ENCODE peak calls at places on chromosome 3, in five cellular contexts. G is A549, F is IMR-90, B is astrocyte, H is glutamatergic neuron. W is an unnamed sample.

GRCh38 chr3:36714343-36714742 is 50.0 kb downstream of the DCLK3 start:
- DNase-seq in H (no peak), G (no peak), F (no peak), B (peak; percentile 30), W (no peak)

GRCh38 chr3:116423945-116424344 is 21.3 kb downstream of the LSAMP start:
- DNase-seq in G (no peak), F (peak; percentile 23), H (no peak), B (peak; percentile 27), W (no peak)

GRCh38 chr3:194905696-194906095 is 220.0 kb downstream of the FAM43A start:
- DNase-seq in G (no peak), F (peak; percentile 31), H (no peak), B (peak; percentile 76), W (peak; percentile 38)

GRCh38 chr3:154970796-154971195 is 109.3 kb upstream of the MME start:
- DNase-seq in B (peak; percentile 32), G (no peak), F (peak; percentile 95), H (no peak), W (peak; percentile 94)

GRCh38 chr3:149650828-149651227 is 7.0 kb downstream of the WWTR1 start:
- DNase-seq in H (no peak), B (no peak), F (no peak), G (no peak), W (no peak)

GRCh38 chr3:190721330-190721729 is 141.2 kb downstream of the GMNC start:
- DNase-seq in G (no peak), H (no peak), F (no peak), B (no peak), W (peak; percentile 50)

GRCh38 chr3:23438657-23439056 is 235.5 kb downstream of the UBE2E2 start:
- DNase-seq in B (no peak), G (no peak), F (no peak), H (no peak), W (no peak)

GRCh38 chr3:9339750-9340449 is 23.0 kb upstream of the THUMPD3 start:
- DNase-seq in H (no peak), B (no peak), G (no peak), F (peak; percentile 66), W (peak; percentile 31)

GRCh38 chr3:179760944-179761343 is 108.1 kb downstream of the USP13 start:
- DNase-seq in H (no peak), G (peak; percentile 33), F (peak; percentile 79), B (peak; percentile 61), W (peak; percentile 64)

DNA sequence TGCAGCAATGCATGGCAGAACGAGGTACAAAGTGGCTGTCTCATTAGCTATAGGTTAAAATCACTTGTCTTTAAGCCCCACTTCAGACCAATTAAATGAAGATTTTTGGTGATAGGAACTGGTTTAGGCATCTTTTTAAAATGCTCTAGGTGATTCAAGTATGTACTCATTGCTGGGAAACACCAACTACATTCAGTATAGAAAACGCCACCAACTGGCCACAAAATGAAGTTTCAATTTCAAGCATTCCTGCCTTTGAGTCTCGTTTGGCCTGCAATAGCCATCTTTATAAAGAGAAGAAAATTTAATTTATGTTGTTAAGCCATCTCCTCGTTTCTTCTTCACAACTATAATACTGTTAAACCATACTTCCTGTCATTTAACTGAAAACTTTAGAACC is 587.9 kb downstream of the GBE1 start:
- DNase-seq in F (no peak), B (no peak), G (peak; percentile 5), H (no peak), W (peak; percentile 8)
- TF ChIP-seq CTCF in F (no peak), B (no peak), G (no peak), H (peak; percentile 49), W (no peak)

GRCh38 chr3:87898971-87899370 is 159.8 kb downstream of the CGGBP1 start:
- DNase-seq in H (no peak), G (no peak), B (no peak), F (no peak), W (no peak)

GRCh38 chr3:87895983-87896382 is 162.8 kb downstream of the CGGBP1 start:
- DNase-seq in B (no peak), G (no peak), F (no peak), H (no peak), W (no peak)

GRCh38 chr3:87901141-87901540 is 157.7 kb downstream of the CGGBP1 start:
- DNase-seq in B (no peak), G (no peak), F (no peak), H (no peak), W (no peak)

DNA sequence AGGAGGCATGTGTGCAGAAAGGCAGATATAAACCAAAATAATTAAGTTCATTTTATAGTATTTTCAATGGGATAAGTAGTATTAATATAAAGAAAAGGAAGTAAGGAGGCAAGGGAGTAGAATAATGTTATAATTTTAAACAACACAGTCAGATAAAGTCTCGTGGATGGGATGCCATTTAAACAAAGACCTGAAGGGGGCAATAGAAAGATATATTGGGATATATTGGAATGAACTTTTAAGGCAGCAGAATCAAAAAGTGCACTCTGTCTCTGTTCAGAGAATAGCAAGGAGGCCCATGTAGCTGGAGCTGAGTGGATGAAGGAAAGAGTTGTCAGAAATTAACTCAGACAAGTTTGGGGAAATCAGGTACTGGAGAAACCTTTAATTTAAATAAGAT is 158.7 kb downstream of the CGGBP1 start:
- DNase-seq in F (no peak), G (no peak), B (no peak), H (no peak), W (no peak)
- TF ChIP-seq CTCF in F (peak; percentile 24), G (no peak), B (no peak), H (peak; percentile 15), W (no peak)

GRCh38 chr3:71926242-71926560 is 141.3 kb upstream of the PROK2 start:
- DNase-seq in H (no peak), B (no peak), G (peak; percentile 26), F (peak; percentile 2), W (peak; percentile 71)
- TF ChIP-seq CTCF in H (no peak), B (peak; percentile 20), G (peak; percentile 30), F (peak; percentile 3), W (peak; percentile 78)

GRCh38 chr3:157159037-157159761 is 748 bp downstream of the CCNL1 start:
- DNase-seq in G (peak; percentile 67), B (peak; percentile 36), F (peak; percentile 37), H (peak; percentile 79), W (peak; percentile 84)
- TF ChIP-seq CTCF in G (no peak), B (no peak), F (no peak), H (no peak), W (peak; percentile 15)

GRCh38 chr3:15246186-15246585 is 40.1 kb downstream of the CAPN7 start:
- DNase-seq in G (no peak), F (no peak), B (no peak), H (no peak), W (no peak)

GRCh38 chr3:15243822-15244482 is 37.9 kb downstream of the CAPN7 start:
- DNase-seq in G (no peak), F (no peak), H (no peak), B (no peak), W (no peak)

GRCh38 chr3:15241341-15241740 is 35.3 kb downstream of the CAPN7 start:
- DNase-seq in H (peak; percentile 60), F (no peak), B (no peak), G (peak; percentile 32), W (peak; percentile 24)
- TF ChIP-seq CTCF in H (peak; percentile 26), F (peak; percentile 21), B (peak; percentile 14), G (peak; percentile 23), W (no peak)

GRCh38 chr3:159114582-159114981 is 312.7 kb downstream of the MFSD1 start:
- DNase-seq in B (no peak), H (no peak), G (no peak), F (no peak), W (no peak)

GRCh38 chr3:159113476-159113875 is 311.6 kb downstream of the MFSD1 start:
- DNase-seq in B (no peak), H (no peak), F (no peak), G (no peak), W (no peak)

GRCh38 chr3:159112724-159113123 is 310.9 kb downstream of the MFSD1 start:
- DNase-seq in F (no peak), B (no peak), G (no peak), H (no peak), W (no peak)
- TF ChIP-seq CTCF in F (no peak), B (no peak), G (no peak), H (no peak), W (no peak)

DNA sequence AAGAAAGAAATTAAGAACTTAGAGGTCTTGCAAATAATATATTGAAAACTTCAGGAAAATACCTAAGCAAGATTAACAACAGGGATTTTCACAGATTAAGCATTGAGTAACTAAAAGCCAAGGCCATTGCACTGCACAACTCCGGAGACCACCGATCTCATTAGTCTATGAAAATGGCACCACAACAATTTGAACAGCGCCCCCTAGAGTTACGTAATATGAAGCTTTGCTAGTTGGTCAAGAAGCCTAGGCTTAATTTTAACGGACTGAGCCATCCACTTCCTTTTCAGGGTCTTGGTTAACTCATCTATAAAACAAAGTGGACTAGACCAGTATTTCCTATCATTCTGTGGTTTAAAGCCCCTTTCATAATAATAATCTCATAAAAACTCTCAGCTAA is 24.8 kb downstream of the TMEM212 start:
- DNase-seq in H (no peak), B (no peak), F (no peak), G (peak; percentile 52), W (no peak)
- TF ChIP-seq CTCF in H (peak; percentile 65), B (peak; percentile 28), F (peak; percentile 17), G (peak; percentile 32), W (peak; percentile 34)